ENCODE peak calls at places on chromosome 16, in four cellular contexts. One of them, this sample, is unnamed.

GRCh38 chr16:25106567-25107465 is 4.7 kb upstream of the LCMT1 start:
- DNase-seq in COLO829: peak; percentile 76
- DNase-seq in activated CD4-positive, CD25-positive, alpha-beta regulatory T cell treated with anti-CD3 and anti-CD28 coated beads, Interleukin-2, amount 50 U/mL, for 16 hours: peak; percentile 52
- DNase-seq in lower leg skin: peak; percentile 99
- DNase-seq in this sample: peak; percentile 47

GRCh38 chr16:1154291-1154886 is 1.5 kb downstream of the CACNA1H start:
- DNase-seq in COLO829: no peak
- DNase-seq in lower leg skin: no peak
- DNase-seq in activated CD4-positive, CD25-positive, alpha-beta regulatory T cell treated with anti-CD3 and anti-CD28 coated beads, Interleukin-2, amount 50 U/mL, for 16 hours: no peak
- DNase-seq in this sample: no peak

GRCh38 chr16:8768701-8769100 is 28.7 kb downstream of the TMEM186 start:
- DNase-seq in lower leg skin: no peak
- DNase-seq in activated CD4-positive, CD25-positive, alpha-beta regulatory T cell treated with anti-CD3 and anti-CD28 coated beads, Interleukin-2, amount 50 U/mL, for 16 hours: no peak
- DNase-seq in COLO829: no peak
- DNase-seq in this sample: no peak

GRCh38 chr16:62503073-62503472 is 466.8 kb upstream of the CDH8 start:
- DNase-seq in activated CD4-positive, CD25-positive, alpha-beta regulatory T cell treated with anti-CD3 and anti-CD28 coated beads, Interleukin-2, amount 50 U/mL, for 16 hours: no peak
- DNase-seq in lower leg skin: no peak
- DNase-seq in COLO829: no peak
- DNase-seq in this sample: no peak

GRCh38 chr16:89636663-89637062 is 20.8 kb downstream of the CHMP1A start:
- DNase-seq in activated CD4-positive, CD25-positive, alpha-beta regulatory T cell treated with anti-CD3 and anti-CD28 coated beads, Interleukin-2, amount 50 U/mL, for 16 hours: no peak
- DNase-seq in COLO829: no peak
- DNase-seq in lower leg skin: no peak
- DNase-seq in this sample: no peak

GRCh38 chr16:59047114-59047513 is 313.0 kb upstream of the GOT2 start:
- DNase-seq in lower leg skin: no peak
- DNase-seq in COLO829: no peak
- DNase-seq in activated CD4-positive, CD25-positive, alpha-beta regulatory T cell treated with anti-CD3 and anti-CD28 coated beads, Interleukin-2, amount 50 U/mL, for 16 hours: no peak
- DNase-seq in this sample: no peak

GRCh38 chr16:14334366-14335105 is 263.4 kb downstream of the MRTFB start:
- DNase-seq in lower leg skin: no peak
- DNase-seq in COLO829: no peak
- DNase-seq in activated CD4-positive, CD25-positive, alpha-beta regulatory T cell treated with anti-CD3 and anti-CD28 coated beads, Interleukin-2, amount 50 U/mL, for 16 hours: no peak
- DNase-seq in this sample: no peak

GRCh38 chr16:47058295-47059086 is 85.0 kb upstream of the DNAJA2 start:
- DNase-seq in activated CD4-positive, CD25-positive, alpha-beta regulatory T cell treated with anti-CD3 and anti-CD28 coated beads, Interleukin-2, amount 50 U/mL, for 16 hours: no peak
- DNase-seq in COLO829: peak; percentile 8
- DNase-seq in lower leg skin: peak; percentile 76
- DNase-seq in this sample: no peak

GRCh38 chr16:72924487-72924886 is 123.4 kb downstream of the ZFHX3 start:
- DNase-seq in COLO829: no peak
- DNase-seq in lower leg skin: no peak
- DNase-seq in activated CD4-positive, CD25-positive, alpha-beta regulatory T cell treated with anti-CD3 and anti-CD28 coated beads, Interleukin-2, amount 50 U/mL, for 16 hours: no peak
- DNase-seq in this sample: no peak

GRCh38 chr16:85440744-85441143 is 172.4 kb upstream of the GSE1 start:
- DNase-seq in lower leg skin: no peak
- DNase-seq in activated CD4-positive, CD25-positive, alpha-beta regulatory T cell treated with anti-CD3 and anti-CD28 coated beads, Interleukin-2, amount 50 U/mL, for 16 hours: no peak
- DNase-seq in COLO829: no peak
- DNase-seq in this sample: no peak

GRCh38 chr16:69465083-69465721 is 40.8 kb downstream of the CYB5B start:
- DNase-seq in lower leg skin: peak; percentile 39
- DNase-seq in COLO829: no peak
- DNase-seq in activated CD4-positive, CD25-positive, alpha-beta regulatory T cell treated with anti-CD3 and anti-CD28 coated beads, Interleukin-2, amount 50 U/mL, for 16 hours: no peak
- DNase-seq in this sample: no peak

GRCh38 chr16:52914428-52914827 is 138.3 kb downstream of the CHD9NB start:
- DNase-seq in COLO829: no peak
- DNase-seq in activated CD4-positive, CD25-positive, alpha-beta regulatory T cell treated with anti-CD3 and anti-CD28 coated beads, Interleukin-2, amount 50 U/mL, for 16 hours: no peak
- DNase-seq in lower leg skin: no peak
- DNase-seq in this sample: no peak

GRCh38 chr16:61344791-61345190 is 691.4 kb downstream of the CDH8 start:
- DNase-seq in lower leg skin: no peak
- DNase-seq in COLO829: no peak
- DNase-seq in activated CD4-positive, CD25-positive, alpha-beta regulatory T cell treated with anti-CD3 and anti-CD28 coated beads, Interleukin-2, amount 50 U/mL, for 16 hours: no peak
- DNase-seq in this sample: no peak

GRCh38 chr16:11698271-11698689 is 30.0 kb downstream of the SNN start:
- DNase-seq in activated CD4-positive, CD25-positive, alpha-beta regulatory T cell treated with anti-CD3 and anti-CD28 coated beads, Interleukin-2, amount 50 U/mL, for 16 hours: no peak
- DNase-seq in lower leg skin: peak; percentile 56
- DNase-seq in COLO829: no peak
- DNase-seq in this sample: no peak

GRCh38 chr16:53154513-53154912 is 99.7 kb downstream of the CHD9 start:
- DNase-seq in COLO829: no peak
- DNase-seq in lower leg skin: peak; percentile 56
- DNase-seq in activated CD4-positive, CD25-positive, alpha-beta regulatory T cell treated with anti-CD3 and anti-CD28 coated beads, Interleukin-2, amount 50 U/mL, for 16 hours: no peak
- DNase-seq in this sample: no peak

GRCh38 chr16:68183033-68183432 is 52.9 kb downstream of the ESRP2 start:
- DNase-seq in activated CD4-positive, CD25-positive, alpha-beta regulatory T cell treated with anti-CD3 and anti-CD28 coated beads, Interleukin-2, amount 50 U/mL, for 16 hours: no peak
- DNase-seq in lower leg skin: no peak
- DNase-seq in COLO829: no peak
- DNase-seq in this sample: no peak

GRCh38 chr16:85394511-85395206 is 218.5 kb upstream of the GSE1 start:
- DNase-seq in activated CD4-positive, CD25-positive, alpha-beta regulatory T cell treated with anti-CD3 and anti-CD28 coated beads, Interleukin-2, amount 50 U/mL, for 16 hours: no peak
- DNase-seq in lower leg skin: peak; percentile 83
- DNase-seq in COLO829: no peak
- DNase-seq in this sample: no peak

GRCh38 chr16:81450783-81451491 is 6.3 kb downstream of the CMIP start:
- DNase-seq in COLO829: no peak
- DNase-seq in lower leg skin: no peak
- DNase-seq in activated CD4-positive, CD25-positive, alpha-beta regulatory T cell treated with anti-CD3 and anti-CD28 coated beads, Interleukin-2, amount 50 U/mL, for 16 hours: no peak
- DNase-seq in this sample: no peak

GRCh38 chr16:2715519-2715918 is 4.5 kb downstream of the PRSS27 start:
- DNase-seq in activated CD4-positive, CD25-positive, alpha-beta regulatory T cell treated with anti-CD3 and anti-CD28 coated beads, Interleukin-2, amount 50 U/mL, for 16 hours: peak; percentile 68
- DNase-seq in COLO829: peak; percentile 59
- DNase-seq in lower leg skin: no peak
- DNase-seq in this sample: peak; percentile 73

GRCh38 chr16:75288181-75288580 is 36.8 kb upstream of the BCAR1 start:
- DNase-seq in COLO829: no peak
- DNase-seq in activated CD4-positive, CD25-positive, alpha-beta regulatory T cell treated with anti-CD3 and anti-CD28 coated beads, Interleukin-2, amount 50 U/mL, for 16 hours: no peak
- DNase-seq in lower leg skin: no peak
- DNase-seq in this sample: no peak